ENCODE peak calls at places on chromosomes 12 and 14, in ten cellular contexts. One of them, this sample, is unnamed.

GRCh38 chr12:20931894-20932293 is 121.4 kb downstream of the SLCO1B3 start:
- DNase-seq in H9: no peak
- DNase-seq in RWPE1: no peak
- DNase-seq in HuH-7.5: no peak
- DNase-seq in caudate nucleus: no peak
- DNase-seq in left lung: no peak
- DNase-seq in neural crest cell: no peak
- DNase-seq in globus pallidus: no peak
- DNase-seq in substantia nigra: no peak
- DNase-seq in myocyte: no peak
- DNase-seq in this sample: no peak

GRCh38 chr12:120725659-120726509 is at the start of gene ACADS:
- DNase-seq in globus pallidus: peak; percentile 82
- DNase-seq in myocyte: peak; percentile 86
- DNase-seq in HuH-7.5: peak; percentile 92
- DNase-seq in left lung: peak; percentile 99
- DNase-seq in H9: peak; percentile 94
- DNase-seq in RWPE1: peak; percentile 93
- DNase-seq in caudate nucleus: peak; percentile 50
- DNase-seq in neural crest cell: peak; percentile 84
- DNase-seq in substantia nigra: peak; percentile 70
- DNase-seq in this sample: peak; percentile 85

GRCh38 chr12:51488281-51488680 is 63.6 kb downstream of the SLC4A8 start:
- DNase-seq in myocyte: no peak
- DNase-seq in HuH-7.5: no peak
- DNase-seq in substantia nigra: no peak
- DNase-seq in caudate nucleus: no peak
- DNase-seq in globus pallidus: no peak
- DNase-seq in H9: no peak
- DNase-seq in left lung: no peak
- DNase-seq in neural crest cell: no peak
- DNase-seq in RWPE1: no peak
- DNase-seq in this sample: no peak

GRCh38 chr14:49607583-49607982 is 8.8 kb downstream of the LRR1 start:
- DNase-seq in neural crest cell: no peak
- DNase-seq in H9: no peak
- DNase-seq in RWPE1: no peak
- DNase-seq in left lung: no peak
- DNase-seq in substantia nigra: no peak
- DNase-seq in myocyte: no peak
- DNase-seq in HuH-7.5: no peak
- DNase-seq in caudate nucleus: no peak
- DNase-seq in globus pallidus: no peak
- DNase-seq in this sample: no peak

GRCh38 chr14:68506645-68507405 is 286.0 kb downstream of the ZFP36L1 start:
- DNase-seq in RWPE1: no peak
- DNase-seq in caudate nucleus: no peak
- DNase-seq in myocyte: no peak
- DNase-seq in globus pallidus: no peak
- DNase-seq in H9: no peak
- DNase-seq in substantia nigra: no peak
- DNase-seq in left lung: no peak
- DNase-seq in neural crest cell: no peak
- DNase-seq in HuH-7.5: no peak
- DNase-seq in this sample: peak; percentile 46

GRCh38 chr12:1629338-1630080 is 478 bp downstream of the WNT5B start:
- DNase-seq in substantia nigra: no peak
- DNase-seq in HuH-7.5: peak; percentile 63
- DNase-seq in H9: peak; percentile 85
- DNase-seq in globus pallidus: no peak
- DNase-seq in myocyte: no peak
- DNase-seq in RWPE1: no peak
- DNase-seq in neural crest cell: no peak
- DNase-seq in caudate nucleus: no peak
- DNase-seq in left lung: no peak
- DNase-seq in this sample: no peak

GRCh38 chr12:48004039-48004940 is at the start of gene COL2A1:
- DNase-seq in left lung: no peak
- DNase-seq in substantia nigra: no peak
- DNase-seq in neural crest cell: peak; percentile 68
- DNase-seq in caudate nucleus: no peak
- DNase-seq in HuH-7.5: peak; percentile 62
- DNase-seq in RWPE1: peak; percentile 15
- DNase-seq in globus pallidus: no peak
- DNase-seq in myocyte: peak; percentile 15
- DNase-seq in H9: peak; percentile 90
- DNase-seq in this sample: no peak

GRCh38 chr12:56110571-56110970 is 5.9 kb upstream of the RPL41 start:
- DNase-seq in HuH-7.5: no peak
- DNase-seq in H9: no peak
- DNase-seq in caudate nucleus: no peak
- DNase-seq in myocyte: no peak
- DNase-seq in substantia nigra: no peak
- DNase-seq in RWPE1: peak; percentile 65
- DNase-seq in neural crest cell: no peak
- DNase-seq in globus pallidus: no peak
- DNase-seq in left lung: no peak
- DNase-seq in this sample: no peak

GRCh38 chr12:66636771-66637170 is 42.1 kb downstream of the GRIP1 start:
- DNase-seq in RWPE1: no peak
- DNase-seq in neural crest cell: no peak
- DNase-seq in HuH-7.5: no peak
- DNase-seq in globus pallidus: peak; percentile 92
- DNase-seq in H9: no peak
- DNase-seq in caudate nucleus: peak; percentile 36
- DNase-seq in substantia nigra: peak; percentile 82
- DNase-seq in myocyte: peak; percentile 16
- DNase-seq in left lung: no peak
- DNase-seq in this sample: no peak

GRCh38 chr14:21987937-21988336 is 314.3 kb upstream of the OR4E1 start:
- DNase-seq in HuH-7.5: peak; percentile 23
- DNase-seq in neural crest cell: peak; percentile 14
- DNase-seq in caudate nucleus: no peak
- DNase-seq in globus pallidus: peak; percentile 33
- DNase-seq in substantia nigra: no peak
- DNase-seq in RWPE1: peak; percentile 20
- DNase-seq in H9: no peak
- DNase-seq in left lung: no peak
- DNase-seq in myocyte: peak; percentile 1
- DNase-seq in this sample: no peak

This sample was measured in naive thymus-derived CD8-positive, alpha-beta T cell.